ENCODE peak calls at places on chromosomes 3 and 15, in four cellular contexts. V is psoas muscle, Z is upper lobe of left lung, W is body of pancreas. X is an unnamed sample. For H3K9me3, the result is how much of the 10 kb centered on the place peaks cover.

GRCh38 chr3:45506084-45506483 is 88.5 kb upstream of the LIMD1 start:
- DNase-seq in W (no peak), Z (no peak), V (no peak), X (no peak)

GRCh38 chr15:79887054-79887453 is 9.8 kb downstream of the MTHFS start:
- DNase-seq in Z (no peak), V (no peak), W (no peak), X (no peak)

GRCh38 chr3:14905055-14905657 is 42.2 kb upstream of the NR2C2 start:
- DNase-seq in Z (no peak), V (no peak), W (no peak), X (no peak)

GRCh38 chr3:46852329-46852720 is 10.9 kb downstream of the MYL3 start:
- DNase-seq in Z (no peak), V (no peak), W (no peak), X (peak)

GRCh38 chr15:35078221-35078915 is 6.7 kb downstream of the NANOGP8 start:
- DNase-seq in Z (no peak), W (peak), V (no peak), X (no peak)

GRCh38 chr15:101276501-101277037 is 716 bp downstream of the SELENOS start:
- DNase-seq in Z (no peak), W (no peak), V (no peak), X (no peak)

GRCh38 chr15:87609474-87609873 is 647.1 kb downstream of the NTRK3 start:
- DNase-seq in V (no peak), W (no peak), Z (no peak), X (peak)

GRCh38 chr15:66123799-66124198 is 129.8 kb downstream of the MEGF11 start:
- DNase-seq in Z (no peak), V (no peak), W (no peak), X (no peak)

GRCh38 chr3:161893972-161894371 is 397.4 kb downstream of the OTOL1 start:
- DNase-seq in W (no peak), V (no peak), Z (no peak), X (no peak)

GRCh38 chr3:167184511-167184910 is 195.6 kb downstream of the ZBBX start:
- DNase-seq in Z (no peak), W (no peak), V (no peak), X (no peak)

GRCh38 chr3:69791919-69792399 is 52.7 kb downstream of the MITF start:
- DNase-seq in W (no peak), Z (no peak), V (no peak), X (no peak)

GRCh38 chr3:44326035-44326434 is 12.5 kb upstream of the TCAIM start:
- DNase-seq in W (no peak), V (no peak), Z (no peak), X (no peak)

GRCh38 chr3:75136100-75136897 is 521.8 kb upstream of the CNTN3 start:
- DNase-seq in Z (peak), V (no peak), W (no peak), X (no peak)

GRCh38 chr3:139534444-139534812 is 5.1 kb downstream of the RBP1 start:
- DNase-seq in W (peak), Z (no peak), V (no peak), X (no peak)

GRCh38 chr15:62605292-62605691 is 437.3 kb upstream of the TPM1 start:
- DNase-seq in V (no peak), Z (no peak), W (no peak), X (no peak)

GRCh38 chr3:114307222-114307840 is 13.5 kb downstream of the TIGIT start:
- DNase-seq in W (no peak), V (no peak), Z (no peak), X (no peak)

GRCh38 chr3:159814161-159814560 is 174.5 kb upstream of the IL12A start:
- DNase-seq in W (no peak), Z (no peak), V (no peak), X (no peak)

GRCh38 chr3:64388886-64389285 is 163.6 kb upstream of the PRICKLE2 start:
- DNase-seq in W (no peak), V (no peak), Z (no peak), X (no peak)

GRCh38 chr3:168213920-168214319 is 118.2 kb upstream of the GOLIM4 start:
- DNase-seq in W (no peak), Z (no peak), V (no peak), X (no peak)

GRCh38 chr3:18111702-18112311 is 313.3 kb downstream of the SATB1 start:
- DNase-seq in W (no peak), V (no peak), Z (no peak), X (no peak)

GRCh38 chr3:22245122-22245521 is 494.1 kb upstream of the ZNF385D start:
- DNase-seq in W (no peak), V (peak), Z (no peak), X (no peak)

GRCh38 chr3:175980731-175981130 is 1121.6 kb downstream of the NAALADL2 start:
- DNase-seq in Z (no peak), W (no peak), V (no peak), X (no peak)

GRCh38 chr15:75928680-75929608 is 25.3 kb downstream of the FBXO22 start:
- DNase-seq in V (no peak), Z (no peak), W (peak), X (no peak)

GRCh38 chr3:120284702-120285507 is at the start of gene GPR156:
- DNase-seq in V (peak), W (no peak), Z (peak), X (no peak)

GRCh38 chr15:78033864-78034263 is 43.6 kb downstream of the TBC1D2B start:
- DNase-seq in V (no peak), W (no peak), Z (no peak), X (no peak)

GRCh38 chr3:134328846-134329245 is 45.4 kb downstream of the AMOTL2 start:
- DNase-seq in Z (no peak), W (no peak), V (no peak), X (no peak)

GRCh38 chr15:67690936-67691335 is 134.4 kb upstream of the SKOR1 start:
- DNase-seq in W (no peak), V (no peak), Z (no peak), X (no peak)

GRCh38 chr15:62105266-62105665 is 38.5 kb downstream of the C2CD4A start:
- DNase-seq in W (no peak), Z (no peak), V (no peak), X (no peak)

GRCh38 chr3:123105201-123106189 is 38.7 kb downstream of the PDIA5 start:
- DNase-seq in Z (no peak), W (no peak), V (no peak), X (no peak)

GRCh38 chr3:8593022-8593817 is 51.4 kb downstream of the SSUH2 start:
- DNase-seq in V (peak), W (no peak), Z (peak), X (no peak)

GRCh38 chr3:76203578-76203977 is 418.2 kb upstream of the ZNF717 start:
- DNase-seq in W (no peak), Z (no peak), V (no peak), X (no peak)

DNA sequence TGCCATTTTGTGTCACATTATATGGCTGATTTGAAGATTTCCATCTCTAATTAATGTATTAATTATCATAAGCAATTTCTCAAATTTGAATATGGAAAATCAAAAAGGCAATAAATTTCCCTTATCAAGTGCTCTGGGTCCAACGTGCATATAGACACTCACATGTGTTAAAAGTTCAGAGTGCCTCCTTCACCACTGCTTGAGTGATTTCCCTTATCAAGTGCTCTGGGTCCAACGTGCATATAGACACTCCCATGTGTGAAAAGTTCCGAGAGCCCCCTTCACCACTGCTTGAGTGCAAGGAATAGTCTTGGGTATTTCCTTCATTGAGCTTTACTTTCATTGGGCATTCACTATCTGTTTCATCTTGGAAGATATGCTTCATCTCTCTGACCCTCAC is 421.0 kb upstream of the ZNF717 start:
- DNase-seq in Z (no peak), V (no peak), W (no peak), X (no peak)
- H3K9me3 ChIP-seq in Z (under half), V (under half), W (under half), X (under half)

GRCh38 chr15:25415217-25415616 is 23.6 kb downstream of the UBE3A start:
- DNase-seq in V (no peak), W (no peak), Z (no peak), X (no peak)

GRCh38 chr15:25415707-25416106 is 23.1 kb downstream of the UBE3A start:
- DNase-seq in Z (no peak), W (no peak), V (no peak), X (no peak)

GRCh38 chr15:25418202-25418601 is 20.6 kb downstream of the UBE3A start:
- DNase-seq in W (no peak), Z (no peak), V (no peak), X (no peak)

GRCh38 chr15:25416693-25417092 is 22.1 kb downstream of the UBE3A start:
- DNase-seq in W (no peak), V (no peak), Z (no peak), X (no peak)

GRCh38 chr15:25417604-25418003 is 21.2 kb downstream of the UBE3A start:
- DNase-seq in W (no peak), Z (no peak), V (no peak), X (no peak)
- H3K9me3 ChIP-seq in W (under half), Z (under half), V (under half), X (under half)

DNA sequence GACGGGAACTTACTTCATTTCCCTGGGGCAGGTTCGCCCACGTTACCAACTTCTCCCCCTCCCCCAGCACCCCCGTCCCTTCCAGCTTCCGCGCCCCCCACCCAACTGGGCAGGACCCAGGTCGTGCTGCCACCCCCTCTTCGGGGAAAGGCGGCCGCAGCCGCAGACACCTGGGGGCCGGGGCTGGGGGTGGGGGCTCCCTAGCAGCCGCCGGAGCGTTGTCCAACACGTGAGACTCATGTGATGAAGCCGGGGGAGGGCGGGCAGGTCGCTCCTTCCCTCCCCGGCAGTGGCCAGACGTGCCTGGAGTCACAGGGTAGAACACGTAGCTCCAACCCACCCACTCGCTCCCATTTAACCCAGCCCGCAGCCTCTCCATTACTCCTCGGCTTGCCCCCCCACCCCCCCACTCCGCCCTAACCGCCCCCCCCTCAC is 254 bp upstream of the BHLHE40 start:
- DNase-seq in Z (peak), V (peak), W (peak), X (peak)
- H3K9me3 ChIP-seq in Z (under half), V (under half), W (under half), X (under half)

GRCh38 chr3:62373714-62374333 is 474 bp upstream of the FEZF2 start:
- DNase-seq in Z (peak), W (no peak), V (no peak), X (no peak)
- H3K9me3 ChIP-seq in Z (under half), W (under half), V (under half), X (under half)

GRCh38 chr15:31456329-31457060 is 129.9 kb downstream of the KLF13 start:
- DNase-seq in V (no peak), Z (no peak), W (no peak), X (no peak)

GRCh38 chr15:31459011-31459748 is 132.5 kb downstream of the KLF13 start:
- DNase-seq in Z (no peak), W (no peak), V (no peak), X (peak)

GRCh38 chr15:31457631-31458526 is 131.2 kb downstream of the KLF13 start:
- DNase-seq in W (no peak), V (no peak), Z (no peak), X (no peak)

GRCh38 chr15:31457161-31457560 is 130.5 kb downstream of the KLF13 start:
- DNase-seq in V (no peak), Z (no peak), W (no peak), X (no peak)

DNA sequence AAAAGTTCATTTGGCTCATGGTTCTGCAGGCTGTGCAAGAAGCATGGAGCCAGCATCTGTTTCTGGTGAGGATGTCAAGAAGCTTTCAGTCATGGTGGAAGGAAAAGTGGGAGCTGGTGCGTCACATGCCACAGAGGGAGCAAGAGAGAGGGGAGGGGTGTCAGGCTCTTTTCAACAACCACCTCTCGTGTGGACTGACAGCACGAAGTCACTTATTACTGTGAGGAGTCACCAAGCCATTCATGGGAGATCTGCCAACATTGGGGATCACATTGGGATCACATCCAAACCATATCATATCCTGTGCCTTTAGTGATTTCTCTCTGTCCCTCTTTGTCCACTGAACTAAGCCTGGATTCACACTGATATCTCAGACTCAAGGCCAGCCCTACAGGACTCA is 132.0 kb downstream of the KLF13 start:
- DNase-seq in Z (no peak), V (no peak), W (no peak), X (peak)
- H3K9me3 ChIP-seq in Z (under half), V (under half), W (under half), X (under half)

GRCh38 chr15:98824595-98824994 is 176.3 kb downstream of the IGF1R start:
- DNase-seq in V (no peak), W (no peak), Z (no peak), X (no peak)

GRCh38 chr15:98830034-98830634 is 177.5 kb downstream of the PGPEP1L start:
- DNase-seq in Z (no peak), V (no peak), W (no peak), X (no peak)

GRCh38 chr15:98823012-98823458 is 174.7 kb downstream of the IGF1R start:
- DNase-seq in W (no peak), Z (no peak), V (no peak), X (no peak)

DNA sequence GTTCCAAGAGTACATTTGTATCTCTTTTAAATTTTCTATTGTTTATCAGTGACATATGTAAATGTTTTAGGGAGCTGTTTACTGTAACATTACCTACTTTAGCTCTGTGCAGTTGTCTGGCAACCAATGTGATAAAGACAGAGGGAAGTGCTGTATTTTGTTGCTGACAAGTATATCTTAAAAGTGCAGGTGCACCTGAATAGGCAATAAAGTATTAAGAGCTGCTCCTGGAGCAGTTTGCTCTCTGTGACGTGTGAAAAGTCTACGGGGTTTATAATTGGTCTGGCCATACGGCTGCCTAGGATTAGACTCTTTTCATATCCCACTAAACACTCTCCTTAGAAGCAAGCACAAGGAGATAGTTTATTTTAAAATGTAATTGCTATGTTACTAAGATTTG is 178.3 kb downstream of the IGF1R start:
- DNase-seq in Z (no peak), W (no peak), V (no peak), X (no peak)
- H3K9me3 ChIP-seq in Z (under half), W (under half), V (under half), X (under half)

GRCh38 chr15:74742422-74742821 is 6.2 kb upstream of the CYP1A2 start:
- DNase-seq in W (no peak), Z (no peak), V (no peak), X (no peak)
- H3K9me3 ChIP-seq in W (under half), Z (under half), V (under half), X (under half)

X was measured in ascending aorta.